ENCODE peak calls at places on chromosomes 2 and 18, in nine cellular contexts. J, W, H, G, D, K, T, B and A are unnamed samples.

GRCh38 chr2:108169982-108170625 is 69.7 kb upstream of the SULT1C3 start:
- DNase-seq in T (peak), J (no peak), D (peak), K (peak), H (no peak), G (no peak), W (no peak), B (peak), A (no peak)

GRCh38 chr2:182444806-182445205 is 18.0 kb upstream of the PDE1A start:
- DNase-seq in K (no peak), B (no peak), G (no peak), D (peak), T (peak), W (no peak), J (no peak), H (no peak), A (no peak)

GRCh38 chr2:70982971-70983370 is 4.5 kb downstream of the ANKRD53 start:
- DNase-seq in T (no peak), H (peak), W (no peak), B (peak), D (no peak), J (no peak), G (no peak), K (no peak), A (no peak)

GRCh38 chr2:240871071-240871958 is 2.7 kb downstream of the AGXT start:
- DNase-seq in H (no peak), T (no peak), D (no peak), G (no peak), B (no peak), W (peak), J (no peak), K (no peak), A (no peak)

GRCh38 chr18:703660-704018 is 8.8 kb downstream of the ENOSF1 start:
- DNase-seq in J (no peak), K (no peak), D (no peak), H (peak), T (no peak), B (no peak), G (no peak), W (no peak), A (no peak)

GRCh38 chr2:127196998-127197397 is 23.1 kb downstream of the CYP27C1 start:
- DNase-seq in G (peak), B (peak), W (no peak), D (no peak), K (peak), H (no peak), T (no peak), J (no peak), A (no peak)

GRCh38 chr2:54641988-54642387 is 81.5 kb upstream of the EML6 start:
- DNase-seq in J (no peak), W (no peak), G (no peak), H (no peak), D (no peak), B (no peak), K (no peak), T (no peak), A (no peak)

GRCh38 chr2:234989183-234989701 is 37.4 kb downstream of the SH3BP4 start:
- DNase-seq in G (no peak), W (no peak), K (no peak), J (no peak), D (peak), H (no peak), T (peak), B (no peak), A (no peak)

GRCh38 chr2:96342085-96342484 is 6.5 kb downstream of the NCAPH start:
- DNase-seq in K (no peak), D (peak), T (peak), G (peak), J (no peak), H (no peak), W (no peak), B (no peak), A (no peak)

GRCh38 chr2:43459455-43459854 is 136.4 kb downstream of the THADA start:
- DNase-seq in J (no peak), H (no peak), K (no peak), D (peak), T (peak), B (no peak), W (no peak), G (no peak), A (no peak)

GRCh38 chr2:216260629-216261028 is 111.7 kb downstream of the MARCHF4 start:
- DNase-seq in B (no peak), W (no peak), T (no peak), G (no peak), K (no peak), D (no peak), J (no peak), H (no peak), A (no peak)

GRCh38 chr2:124822516-124822915 is 797.4 kb downstream of the CNTNAP5 start:
- DNase-seq in G (no peak), H (no peak), J (no peak), B (no peak), W (no peak), D (no peak), K (no peak), T (no peak), A (no peak)

GRCh38 chr2:42957109-42958035 is 165.0 kb upstream of the HAAO start:
- DNase-seq in H (no peak), T (no peak), J (no peak), G (no peak), D (peak), K (peak), B (no peak), W (no peak), A (no peak)